ENCODE peak calls at places on chromosomes 2 and 18, in seven cellular contexts. One of them, this sample, is unnamed.

GRCh38 chr2:28469304-28469703 is 26.6 kb upstream of the PLB1 start:
- DNase-seq in stimulated activated naive B cell treated with anti-CD40 and anti-IgM and Interleukin-4, amounts not matched to agents 10 μg/mL and 1 μg/mL and 100 μg/mL, for 72 hours: no peak
- DNase-seq in HFFc6: peak
- DNase-seq in natural killer cell: no peak
- DNase-seq in GM12865: no peak
- DNase-seq in K562: no peak
- DNase-seq in erythroblast: no peak
- DNase-seq in this sample: no peak

GRCh38 chr2:28351621-28352020 is 41.0 kb upstream of the FOSL2 start:
- DNase-seq in GM12865: no peak
- DNase-seq in natural killer cell: no peak
- DNase-seq in K562: no peak
- DNase-seq in stimulated activated naive B cell treated with anti-CD40 and anti-IgM and Interleukin-4, amounts not matched to agents 10 μg/mL and 1 μg/mL and 100 μg/mL, for 72 hours: no peak
- DNase-seq in erythroblast: no peak
- DNase-seq in HFFc6: no peak
- DNase-seq in this sample: no peak

GRCh38 chr2:200862532-200863000 is 1.9 kb downstream of the CLK1 start:
- DNase-seq in K562: no peak
- DNase-seq in HFFc6: peak
- DNase-seq in erythroblast: peak
- DNase-seq in natural killer cell: peak
- DNase-seq in GM12865: peak
- DNase-seq in stimulated activated naive B cell treated with anti-CD40 and anti-IgM and Interleukin-4, amounts not matched to agents 10 μg/mL and 1 μg/mL and 100 μg/mL, for 72 hours: peak
- DNase-seq in this sample: peak

GRCh38 chr2:239180526-239181073 is 220.2 kb downstream of the HDAC4 start:
- DNase-seq in K562: no peak
- DNase-seq in HFFc6: no peak
- DNase-seq in erythroblast: no peak
- DNase-seq in GM12865: no peak
- DNase-seq in natural killer cell: no peak
- DNase-seq in stimulated activated naive B cell treated with anti-CD40 and anti-IgM and Interleukin-4, amounts not matched to agents 10 μg/mL and 1 μg/mL and 100 μg/mL, for 72 hours: no peak
- DNase-seq in this sample: no peak

GRCh38 chr2:164967781-164968228 is 12.5 kb upstream of the SLC38A11 start:
- DNase-seq in natural killer cell: no peak
- DNase-seq in stimulated activated naive B cell treated with anti-CD40 and anti-IgM and Interleukin-4, amounts not matched to agents 10 μg/mL and 1 μg/mL and 100 μg/mL, for 72 hours: no peak
- DNase-seq in erythroblast: no peak
- DNase-seq in HFFc6: peak
- DNase-seq in GM12865: no peak
- DNase-seq in K562: no peak
- DNase-seq in this sample: no peak

GRCh38 chr2:216345846-216346245 is 26.4 kb downstream of the MARCHF4 start:
- DNase-seq in natural killer cell: no peak
- DNase-seq in HFFc6: peak
- DNase-seq in stimulated activated naive B cell treated with anti-CD40 and anti-IgM and Interleukin-4, amounts not matched to agents 10 μg/mL and 1 μg/mL and 100 μg/mL, for 72 hours: no peak
- DNase-seq in erythroblast: no peak
- DNase-seq in GM12865: no peak
- DNase-seq in K562: no peak
- DNase-seq in this sample: no peak

GRCh38 chr2:8119782-8120551 is 561.9 kb upstream of the ID2 start:
- DNase-seq in GM12865: peak
- DNase-seq in HFFc6: peak
- DNase-seq in K562: no peak
- DNase-seq in erythroblast: no peak
- DNase-seq in natural killer cell: no peak
- DNase-seq in stimulated activated naive B cell treated with anti-CD40 and anti-IgM and Interleukin-4, amounts not matched to agents 10 μg/mL and 1 μg/mL and 100 μg/mL, for 72 hours: no peak
- DNase-seq in this sample: no peak

GRCh38 chr2:173914055-173914922 is 50.9 kb downstream of the SP3 start:
- DNase-seq in stimulated activated naive B cell treated with anti-CD40 and anti-IgM and Interleukin-4, amounts not matched to agents 10 μg/mL and 1 μg/mL and 100 μg/mL, for 72 hours: no peak
- DNase-seq in natural killer cell: no peak
- DNase-seq in GM12865: no peak
- DNase-seq in HFFc6: no peak
- DNase-seq in K562: no peak
- DNase-seq in erythroblast: no peak
- DNase-seq in this sample: no peak

GRCh38 chr2:191152841-191153240 is 2.0 kb upstream of the STAT4 start:
- DNase-seq in HFFc6: no peak
- DNase-seq in erythroblast: no peak
- DNase-seq in GM12865: peak
- DNase-seq in stimulated activated naive B cell treated with anti-CD40 and anti-IgM and Interleukin-4, amounts not matched to agents 10 μg/mL and 1 μg/mL and 100 μg/mL, for 72 hours: no peak
- DNase-seq in natural killer cell: peak
- DNase-seq in K562: no peak
- DNase-seq in this sample: no peak

GRCh38 chr2:13968811-13969210 is 663.7 kb upstream of the LRATD1 start:
- DNase-seq in HFFc6: no peak
- DNase-seq in erythroblast: no peak
- DNase-seq in natural killer cell: no peak
- DNase-seq in K562: no peak
- DNase-seq in stimulated activated naive B cell treated with anti-CD40 and anti-IgM and Interleukin-4, amounts not matched to agents 10 μg/mL and 1 μg/mL and 100 μg/mL, for 72 hours: no peak
- DNase-seq in GM12865: peak
- DNase-seq in this sample: no peak

GRCh38 chr2:130355578-130356431 is at the start of gene PTPN18:
- DNase-seq in natural killer cell: peak
- DNase-seq in erythroblast: peak
- DNase-seq in stimulated activated naive B cell treated with anti-CD40 and anti-IgM and Interleukin-4, amounts not matched to agents 10 μg/mL and 1 μg/mL and 100 μg/mL, for 72 hours: peak
- DNase-seq in HFFc6: peak
- DNase-seq in GM12865: peak
- DNase-seq in K562: peak
- DNase-seq in this sample: peak

GRCh38 chr2:217854684-217855083 is 148.1 kb downstream of the TNS1 start:
- DNase-seq in erythroblast: no peak
- DNase-seq in natural killer cell: no peak
- DNase-seq in K562: no peak
- DNase-seq in HFFc6: no peak
- DNase-seq in GM12865: no peak
- DNase-seq in stimulated activated naive B cell treated with anti-CD40 and anti-IgM and Interleukin-4, amounts not matched to agents 10 μg/mL and 1 μg/mL and 100 μg/mL, for 72 hours: no peak
- DNase-seq in this sample: no peak

GRCh38 chr2:169818241-169818640 is 6.5 kb downstream of the METTL5 start:
- DNase-seq in K562: no peak
- DNase-seq in HFFc6: no peak
- DNase-seq in natural killer cell: no peak
- DNase-seq in GM12865: no peak
- DNase-seq in erythroblast: no peak
- DNase-seq in stimulated activated naive B cell treated with anti-CD40 and anti-IgM and Interleukin-4, amounts not matched to agents 10 μg/mL and 1 μg/mL and 100 μg/mL, for 72 hours: no peak
- DNase-seq in this sample: no peak

GRCh38 chr18:62118324-62118723 is 68.5 kb downstream of the PIGN start:
- DNase-seq in HFFc6: peak
- DNase-seq in natural killer cell: no peak
- DNase-seq in K562: no peak
- DNase-seq in stimulated activated naive B cell treated with anti-CD40 and anti-IgM and Interleukin-4, amounts not matched to agents 10 μg/mL and 1 μg/mL and 100 μg/mL, for 72 hours: no peak
- DNase-seq in erythroblast: no peak
- DNase-seq in GM12865: no peak
- DNase-seq in this sample: no peak

GRCh38 chr2:237026981-237027711 is 58.5 kb upstream of the COPS8 start:
- DNase-seq in GM12865: peak
- DNase-seq in K562: peak
- DNase-seq in HFFc6: peak
- DNase-seq in stimulated activated naive B cell treated with anti-CD40 and anti-IgM and Interleukin-4, amounts not matched to agents 10 μg/mL and 1 μg/mL and 100 μg/mL, for 72 hours: no peak
- DNase-seq in erythroblast: peak
- DNase-seq in natural killer cell: no peak
- DNase-seq in this sample: peak

GRCh38 chr2:29504746-29505145 is 389.5 kb downstream of the CLIP4 start:
- DNase-seq in HFFc6: no peak
- DNase-seq in stimulated activated naive B cell treated with anti-CD40 and anti-IgM and Interleukin-4, amounts not matched to agents 10 μg/mL and 1 μg/mL and 100 μg/mL, for 72 hours: no peak
- DNase-seq in K562: no peak
- DNase-seq in natural killer cell: no peak
- DNase-seq in erythroblast: no peak
- DNase-seq in GM12865: no peak
- DNase-seq in this sample: no peak

GRCh38 chr2:28545590-28546195 is 49.8 kb downstream of the PLB1 start:
- DNase-seq in HFFc6: no peak
- DNase-seq in stimulated activated naive B cell treated with anti-CD40 and anti-IgM and Interleukin-4, amounts not matched to agents 10 μg/mL and 1 μg/mL and 100 μg/mL, for 72 hours: no peak
- DNase-seq in GM12865: no peak
- DNase-seq in natural killer cell: no peak
- DNase-seq in erythroblast: no peak
- DNase-seq in K562: no peak
- DNase-seq in this sample: no peak

GRCh38 chr2:95359035-95359434 is 43.5 kb upstream of the FAHD2A start:
- DNase-seq in erythroblast: no peak
- DNase-seq in stimulated activated naive B cell treated with anti-CD40 and anti-IgM and Interleukin-4, amounts not matched to agents 10 μg/mL and 1 μg/mL and 100 μg/mL, for 72 hours: no peak
- DNase-seq in K562: no peak
- DNase-seq in GM12865: no peak
- DNase-seq in HFFc6: peak
- DNase-seq in natural killer cell: no peak
- DNase-seq in this sample: no peak

GRCh38 chr2:10303634-10304378 is 1.1 kb downstream of the HPCAL1 start:
- DNase-seq in natural killer cell: peak
- DNase-seq in stimulated activated naive B cell treated with anti-CD40 and anti-IgM and Interleukin-4, amounts not matched to agents 10 μg/mL and 1 μg/mL and 100 μg/mL, for 72 hours: peak
- DNase-seq in erythroblast: peak
- DNase-seq in GM12865: peak
- DNase-seq in K562: peak
- DNase-seq in HFFc6: peak
- DNase-seq in this sample: peak

GRCh38 chr2:239927424-239927981 is 97.6 kb downstream of the NDUFA10 start:
- DNase-seq in stimulated activated naive B cell treated with anti-CD40 and anti-IgM and Interleukin-4, amounts not matched to agents 10 μg/mL and 1 μg/mL and 100 μg/mL, for 72 hours: no peak
- DNase-seq in erythroblast: peak
- DNase-seq in HFFc6: peak
- DNase-seq in natural killer cell: no peak
- DNase-seq in GM12865: no peak
- DNase-seq in K562: peak
- DNase-seq in this sample: peak

GRCh38 chr2:179860255-179861026 is 971 bp downstream of the ZNF385B start:
- DNase-seq in GM12865: no peak
- DNase-seq in K562: no peak
- DNase-seq in stimulated activated naive B cell treated with anti-CD40 and anti-IgM and Interleukin-4, amounts not matched to agents 10 μg/mL and 1 μg/mL and 100 μg/mL, for 72 hours: no peak
- DNase-seq in erythroblast: no peak
- DNase-seq in HFFc6: no peak
- DNase-seq in natural killer cell: no peak
- DNase-seq in this sample: no peak

GRCh38 chr18:10559566-10560456 is 34.0 kb downstream of the NAPG start:
- DNase-seq in K562: no peak
- DNase-seq in HFFc6: no peak
- DNase-seq in GM12865: peak
- DNase-seq in erythroblast: no peak
- DNase-seq in natural killer cell: no peak
- DNase-seq in stimulated activated naive B cell treated with anti-CD40 and anti-IgM and Interleukin-4, amounts not matched to agents 10 μg/mL and 1 μg/mL and 100 μg/mL, for 72 hours: no peak
- DNase-seq in this sample: no peak

GRCh38 chr2:104402825-104403224 is 451.1 kb upstream of the POU3F3 start:
- DNase-seq in natural killer cell: no peak
- DNase-seq in HFFc6: no peak
- DNase-seq in GM12865: peak
- DNase-seq in stimulated activated naive B cell treated with anti-CD40 and anti-IgM and Interleukin-4, amounts not matched to agents 10 μg/mL and 1 μg/mL and 100 μg/mL, for 72 hours: no peak
- DNase-seq in K562: no peak
- DNase-seq in erythroblast: no peak
- DNase-seq in this sample: no peak

GRCh38 chr2:236608710-236609109 is 39.1 kb downstream of the ACKR3 start:
- DNase-seq in GM12865: no peak
- DNase-seq in HFFc6: no peak
- DNase-seq in erythroblast: no peak
- DNase-seq in K562: no peak
- DNase-seq in natural killer cell: no peak
- DNase-seq in stimulated activated naive B cell treated with anti-CD40 and anti-IgM and Interleukin-4, amounts not matched to agents 10 μg/mL and 1 μg/mL and 100 μg/mL, for 72 hours: no peak
- DNase-seq in this sample: no peak

GRCh38 chr2:200483729-200484198 is 26.1 kb downstream of the KCTD18 start:
- DNase-seq in K562: peak
- DNase-seq in erythroblast: peak
- DNase-seq in stimulated activated naive B cell treated with anti-CD40 and anti-IgM and Interleukin-4, amounts not matched to agents 10 μg/mL and 1 μg/mL and 100 μg/mL, for 72 hours: no peak
- DNase-seq in GM12865: peak
- DNase-seq in natural killer cell: no peak
- DNase-seq in HFFc6: no peak
- DNase-seq in this sample: no peak

GRCh38 chr18:76519156-76519549 is 24.1 kb upstream of the ZNF516 start:
- DNase-seq in GM12865: no peak
- DNase-seq in HFFc6: no peak
- DNase-seq in natural killer cell: no peak
- DNase-seq in K562: no peak
- DNase-seq in erythroblast: peak
- DNase-seq in stimulated activated naive B cell treated with anti-CD40 and anti-IgM and Interleukin-4, amounts not matched to agents 10 μg/mL and 1 μg/mL and 100 μg/mL, for 72 hours: no peak
- DNase-seq in this sample: no peak

GRCh38 chr2:11748018-11748860 is 1.8 kb downstream of the LPIN1 start:
- DNase-seq in natural killer cell: no peak
- DNase-seq in HFFc6: no peak
- DNase-seq in K562: no peak
- DNase-seq in stimulated activated naive B cell treated with anti-CD40 and anti-IgM and Interleukin-4, amounts not matched to agents 10 μg/mL and 1 μg/mL and 100 μg/mL, for 72 hours: no peak
- DNase-seq in GM12865: no peak
- DNase-seq in erythroblast: peak
- DNase-seq in this sample: no peak

GRCh38 chr2:181420259-181421130 is 36.7 kb upstream of the ITGA4 start:
- DNase-seq in GM12865: no peak
- DNase-seq in natural killer cell: no peak
- DNase-seq in erythroblast: no peak
- DNase-seq in HFFc6: no peak
- DNase-seq in stimulated activated naive B cell treated with anti-CD40 and anti-IgM and Interleukin-4, amounts not matched to agents 10 μg/mL and 1 μg/mL and 100 μg/mL, for 72 hours: no peak
- DNase-seq in K562: no peak
- DNase-seq in this sample: no peak

GRCh38 chr2:60552096-60552850 is 1.2 kb downstream of the BCL11A start:
- DNase-seq in natural killer cell: no peak
- DNase-seq in GM12865: peak
- DNase-seq in erythroblast: peak
- DNase-seq in K562: no peak
- DNase-seq in stimulated activated naive B cell treated with anti-CD40 and anti-IgM and Interleukin-4, amounts not matched to agents 10 μg/mL and 1 μg/mL and 100 μg/mL, for 72 hours: no peak
- DNase-seq in HFFc6: no peak
- DNase-seq in this sample: no peak

GRCh38 chr2:236550701-236551465 is 18.7 kb upstream of the ACKR3 start:
- DNase-seq in HFFc6: no peak
- DNase-seq in natural killer cell: no peak
- DNase-seq in stimulated activated naive B cell treated with anti-CD40 and anti-IgM and Interleukin-4, amounts not matched to agents 10 μg/mL and 1 μg/mL and 100 μg/mL, for 72 hours: peak
- DNase-seq in GM12865: peak
- DNase-seq in K562: no peak
- DNase-seq in erythroblast: no peak
- DNase-seq in this sample: no peak

GRCh38 chr2:235394278-235394828 is 99.5 kb upstream of the AGAP1 start:
- DNase-seq in stimulated activated naive B cell treated with anti-CD40 and anti-IgM and Interleukin-4, amounts not matched to agents 10 μg/mL and 1 μg/mL and 100 μg/mL, for 72 hours: no peak
- DNase-seq in HFFc6: peak
- DNase-seq in erythroblast: no peak
- DNase-seq in natural killer cell: no peak
- DNase-seq in K562: no peak
- DNase-seq in GM12865: no peak
- DNase-seq in this sample: no peak

GRCh38 chr2:84897773-84898172 is 7.7 kb upstream of the TMSB10 start:
- DNase-seq in natural killer cell: no peak
- DNase-seq in stimulated activated naive B cell treated with anti-CD40 and anti-IgM and Interleukin-4, amounts not matched to agents 10 μg/mL and 1 μg/mL and 100 μg/mL, for 72 hours: no peak
- DNase-seq in HFFc6: no peak
- DNase-seq in K562: no peak
- DNase-seq in erythroblast: no peak
- DNase-seq in GM12865: peak
- DNase-seq in this sample: no peak

GRCh38 chr2:112640800-112641675 is 4.7 kb upstream of the SLC20A1 start:
- DNase-seq in HFFc6: peak
- DNase-seq in natural killer cell: no peak
- DNase-seq in erythroblast: peak
- DNase-seq in stimulated activated naive B cell treated with anti-CD40 and anti-IgM and Interleukin-4, amounts not matched to agents 10 μg/mL and 1 μg/mL and 100 μg/mL, for 72 hours: no peak
- DNase-seq in K562: no peak
- DNase-seq in GM12865: no peak
- DNase-seq in this sample: no peak

GRCh38 chr2:132974477-132975050 is 304.6 kb upstream of the LYPD1 start:
- DNase-seq in HFFc6: no peak
- DNase-seq in erythroblast: no peak
- DNase-seq in K562: no peak
- DNase-seq in stimulated activated naive B cell treated with anti-CD40 and anti-IgM and Interleukin-4, amounts not matched to agents 10 μg/mL and 1 μg/mL and 100 μg/mL, for 72 hours: no peak
- DNase-seq in natural killer cell: no peak
- DNase-seq in GM12865: no peak
- DNase-seq in this sample: no peak

GRCh38 chr2:137302957-137303356 is 537.6 kb downstream of the THSD7B start:
- DNase-seq in GM12865: no peak
- DNase-seq in natural killer cell: no peak
- DNase-seq in HFFc6: no peak
- DNase-seq in K562: no peak
- DNase-seq in erythroblast: no peak
- DNase-seq in stimulated activated naive B cell treated with anti-CD40 and anti-IgM and Interleukin-4, amounts not matched to agents 10 μg/mL and 1 μg/mL and 100 μg/mL, for 72 hours: no peak
- DNase-seq in this sample: no peak

GRCh38 chr18:79949571-79950439 is 1.6 kb downstream of the SLC66A2 start:
- DNase-seq in erythroblast: peak
- DNase-seq in natural killer cell: no peak
- DNase-seq in HFFc6: no peak
- DNase-seq in stimulated activated naive B cell treated with anti-CD40 and anti-IgM and Interleukin-4, amounts not matched to agents 10 μg/mL and 1 μg/mL and 100 μg/mL, for 72 hours: peak
- DNase-seq in K562: no peak
- DNase-seq in GM12865: peak
- DNase-seq in this sample: no peak

GRCh38 chr2:68000170-68000825 is 62.5 kb downstream of the C1D start:
- DNase-seq in erythroblast: no peak
- DNase-seq in natural killer cell: no peak
- DNase-seq in GM12865: no peak
- DNase-seq in stimulated activated naive B cell treated with anti-CD40 and anti-IgM and Interleukin-4, amounts not matched to agents 10 μg/mL and 1 μg/mL and 100 μg/mL, for 72 hours: no peak
- DNase-seq in K562: no peak
- DNase-seq in HFFc6: no peak
- DNase-seq in this sample: no peak

GRCh38 chr2:232310189-232310588 is 68.4 kb upstream of the ALPP start:
- DNase-seq in stimulated activated naive B cell treated with anti-CD40 and anti-IgM and Interleukin-4, amounts not matched to agents 10 μg/mL and 1 μg/mL and 100 μg/mL, for 72 hours: no peak
- DNase-seq in K562: no peak
- DNase-seq in erythroblast: no peak
- DNase-seq in natural killer cell: peak
- DNase-seq in HFFc6: no peak
- DNase-seq in GM12865: no peak
- DNase-seq in this sample: no peak

This sample was measured in T-helper 9 cell.